ENCODE peak calls at places on chromosomes 3 and 15, in nine cellular contexts. S is fibroblast of lung, O is psoas muscle, C is left ventricle myocardium inferior, V is hepatocyte, U is keratinocyte, N is pancreas, G is right atrium auricular region, R is ovary. Z is an unnamed sample.

GRCh38 chr3:100880845-100881244 is 112.4 kb downstream of the ABI3BP start:
- DNase-seq in G (no peak), V (no peak), U (no peak), S (peak; percentile 47), O (no peak), R (no peak), C (no peak), N (no peak), Z (no peak)

GRCh38 chr3:159978353-159978752 is 10.3 kb upstream of the IL12A start:
- DNase-seq in R (no peak), C (no peak), S (no peak), U (no peak), O (no peak), N (no peak), V (peak; percentile 65), G (no peak), Z (no peak)

GRCh38 chr3:172517859-172518466 is 5.3 kb downstream of the TNFSF10 start:
- DNase-seq in C (no peak), G (no peak), V (no peak), S (no peak), U (no peak), N (no peak), R (no peak), O (no peak), Z (no peak)

GRCh38 chr3:9791127-9791526 is 1.1 kb downstream of the TADA3 start:
- DNase-seq in G (no peak), V (no peak), S (no peak), U (no peak), R (no peak), C (no peak), O (no peak), N (no peak), Z (no peak)

GRCh38 chr3:58630081-58630709 is 36.4 kb downstream of the FAM3D start:
- DNase-seq in U (peak; percentile 35), V (peak; percentile 82), R (peak; percentile 82), G (peak; percentile 75), N (no peak), O (no peak), C (peak; percentile 42), S (peak; percentile 39), Z (no peak)

GRCh38 chr3:57065588-57065987 is 5.1 kb downstream of the SPATA12 start:
- DNase-seq in R (no peak), V (no peak), G (no peak), U (no peak), C (no peak), S (peak; percentile 89), O (no peak), N (no peak), Z (no peak)

GRCh38 chr3:190117995-190118394 is 2.7 kb downstream of the P3H2 start:
- DNase-seq in V (no peak), N (no peak), R (no peak), U (no peak), S (peak; percentile 74), O (no peak), G (no peak), C (no peak), Z (no peak)

GRCh38 chr15:27743638-27744037 is 355.5 kb downstream of the OCA2 start:
- DNase-seq in U (no peak), S (no peak), R (no peak), N (no peak), C (no peak), V (no peak), O (no peak), G (no peak), Z (no peak)

GRCh38 chr15:45168286-45168685 is 19.5 kb downstream of the SHF start:
- DNase-seq in G (no peak), R (no peak), U (no peak), V (no peak), O (no peak), C (no peak), S (no peak), N (no peak), Z (no peak)

GRCh38 chr15:75369897-75370581 is 1.6 kb upstream of the MAN2C1 start:
- DNase-seq in O (no peak), C (no peak), N (no peak), G (no peak), V (no peak), R (no peak), U (no peak), S (no peak), Z (no peak)

GRCh38 chr15:42070276-42070965 is 23.9 kb downstream of the PLA2G4D start:
- DNase-seq in C (no peak), V (no peak), O (no peak), N (no peak), S (no peak), G (no peak), U (no peak), R (no peak), Z (no peak)

GRCh38 chr3:186097663-186098451 is 11.0 kb downstream of the ETV5 start:
- DNase-seq in U (peak; percentile 86), V (peak; percentile 87), S (peak; percentile 91), C (peak; percentile 54), R (no peak), G (peak; percentile 77), N (peak; percentile 81), O (peak; percentile 73), Z (no peak)

GRCh38 chr15:35663956-35664355 is 118.0 kb upstream of the DPH6 start:
- DNase-seq in R (no peak), O (no peak), S (no peak), V (no peak), C (no peak), N (no peak), U (no peak), G (no peak), Z (no peak)

GRCh38 chr3:114880078-114880477 is 267.0 kb downstream of the ZBTB20 start:
- DNase-seq in S (peak; percentile 48), O (no peak), G (no peak), U (no peak), C (no peak), N (peak; percentile 29), V (no peak), R (peak; percentile 24), Z (no peak)

GRCh38 chr3:141092663-141093062 is 41.5 kb downstream of the SPSB4 start:
- DNase-seq in G (no peak), U (no peak), R (no peak), S (no peak), O (no peak), C (no peak), N (no peak), V (no peak), Z (no peak)

GRCh38 chr15:98583758-98584157 is 64.6 kb upstream of the IGF1R start:
- DNase-seq in G (no peak), V (no peak), U (no peak), O (no peak), N (no peak), C (no peak), S (no peak), R (no peak), Z (no peak)
- H3K27me3 ChIP-seq in G (no peaks in the 10 kb centered on the region), V (peaks cover 36% of the 10 kb centered on the region), U (peaks cover 28% of the 10 kb centered on the region), O (peaks cover 9% of the 10 kb centered on the region), N (no peaks in the 10 kb centered on the region), C (peaks cover 97% of the 10 kb centered on the region), S (peaks cover 13% of the 10 kb centered on the region), R (no peaks in the 10 kb centered on the region), Z (no peaks in the 10 kb centered on the region)

DNA sequence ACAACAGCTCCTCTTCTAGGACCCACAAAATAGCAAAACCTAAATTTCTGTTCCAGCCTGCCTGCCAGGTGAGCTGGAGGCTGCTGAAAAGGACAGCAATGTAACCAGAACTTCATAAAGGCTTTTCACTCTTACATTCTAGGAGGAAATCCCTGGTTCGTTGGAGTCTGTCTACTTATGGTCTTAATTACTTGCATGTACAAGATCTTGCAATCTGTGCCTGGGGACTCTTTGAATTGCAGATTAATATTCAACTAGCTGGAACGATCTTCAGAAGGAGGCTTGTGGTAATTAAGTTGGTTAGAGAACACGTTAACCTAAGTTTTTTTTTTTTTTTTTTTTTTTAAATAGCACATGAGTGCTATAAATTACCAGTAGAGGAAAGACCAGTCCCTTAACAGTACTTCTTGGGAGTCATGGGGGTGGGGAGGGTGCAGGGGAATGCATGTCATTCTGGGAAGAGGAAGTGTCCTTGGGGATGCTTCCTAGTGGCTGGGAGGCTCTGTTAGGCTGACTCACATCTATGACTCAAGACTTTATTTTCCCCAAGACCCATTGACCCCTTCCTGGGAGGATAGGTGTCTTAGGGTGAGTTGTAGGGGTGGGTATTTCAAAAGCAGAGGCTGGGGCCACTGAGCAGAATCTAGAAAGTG is 139.8 kb downstream of the RAB11A start:
- DNase-seq in S (no peak), O (no peak), N (no peak), R (no peak), G (no peak), U (no peak), C (no peak), V (peak; percentile 78), Z (no peak)
- TF ChIP-seq CTCF in S (no peak), O (no peak), N (no peak), R (no peak), G (no peak), U (no peak), C (no peak), V (no peak), Z (no peak)

GRCh38 chr15:32799904-32800535 is 82.2 kb downstream of the GREM1 start:
- DNase-seq in U (no peak), V (no peak), R (no peak), N (no peak), S (no peak), O (no peak), G (no peak), C (no peak), Z (no peak)

GRCh38 chr15:32796856-32797255 is 79.1 kb downstream of the GREM1 start:
- DNase-seq in N (no peak), G (no peak), S (no peak), R (no peak), U (no peak), C (no peak), V (no peak), O (no peak), Z (no peak)

GRCh38 chr15:32790352-32790999 is 72.7 kb downstream of the GREM1 start:
- DNase-seq in S (peak; percentile 53), U (no peak), G (no peak), C (no peak), N (no peak), V (no peak), R (no peak), O (no peak), Z (no peak)

DNA sequence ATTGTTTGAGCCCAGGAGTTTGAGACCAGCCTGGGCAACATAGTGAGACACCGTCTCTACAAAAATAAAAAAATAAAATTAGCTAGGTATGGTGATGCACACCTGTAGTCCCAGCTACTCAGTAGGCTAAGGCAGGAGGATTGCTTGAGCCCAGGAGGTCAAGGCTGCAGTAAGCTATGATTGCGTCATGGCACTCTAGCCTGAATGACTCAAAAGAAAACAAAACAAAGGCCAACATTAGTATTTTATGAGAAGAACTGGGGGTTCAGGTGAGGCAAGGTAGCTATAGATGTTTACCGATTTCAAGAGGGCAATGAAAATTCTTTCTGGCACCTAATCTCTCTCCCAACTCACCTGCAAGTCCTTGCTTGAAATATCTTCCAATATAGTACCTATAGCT is 77.2 kb downstream of the GREM1 start:
- DNase-seq in O (no peak), G (no peak), U (no peak), R (no peak), V (no peak), N (no peak), C (no peak), S (no peak), Z (no peak)
- H3K27me3 ChIP-seq in O (no peaks in the 10 kb centered on the region), G (no peaks in the 10 kb centered on the region), U (no peaks in the 10 kb centered on the region), R (no peaks in the 10 kb centered on the region), V (no peaks in the 10 kb centered on the region), N (no peaks in the 10 kb centered on the region), C (no peaks in the 10 kb centered on the region), S (no peaks in the 10 kb centered on the region), Z (no peaks in the 10 kb centered on the region)

DNA sequence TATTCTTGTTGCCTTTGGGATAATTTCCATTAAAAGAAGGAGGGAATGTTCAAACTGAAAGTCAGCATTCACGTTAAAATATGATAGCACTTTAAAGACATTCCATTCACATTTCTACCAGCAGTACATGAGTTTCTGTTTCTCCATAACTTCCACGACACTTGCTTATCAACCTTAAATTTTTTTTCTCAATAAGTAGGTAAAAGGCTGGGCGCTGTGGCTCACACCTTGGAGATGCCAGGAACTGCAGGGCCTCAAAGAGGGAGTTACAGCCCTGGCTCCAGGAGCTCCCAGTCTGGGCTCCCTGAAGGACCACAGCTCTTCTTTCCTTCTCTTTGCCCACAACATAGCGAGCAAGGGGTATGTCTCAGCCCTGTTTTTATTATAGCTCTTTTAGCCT is 42.9 kb upstream of the PRR23C start:
- DNase-seq in N (no peak), V (no peak), O (no peak), G (no peak), U (no peak), C (no peak), S (no peak), R (no peak), Z (no peak)
- TF ChIP-seq CTCF in N (no peak), V (no peak), O (no peak), G (no peak), U (no peak), C (no peak), S (no peak), R (no peak), Z (no peak)

Z was measured in GM06990.